ENCODE peak calls at places on chromosomes 1 and 21, in seven cellular contexts. B is HCT116; A is astrocyte; E is MM.1S; T is mammary epithelial cell; F is CD4-positive, CD25-positive, alpha-beta regulatory T cell; R is CD8-positive, alpha-beta T cell. Z is an unnamed sample.
A peak's percentile ranks its signal among the peaks of the same experiment; 100 is the strongest.

GRCh38 chr21:39595465-39595864 is 17.3 kb upstream of the B3GALT5 start:
- DNase-seq in B (no peak), A (no peak), E (no peak), T (no peak), F (no peak), R (no peak), Z (no peak)

GRCh38 chr1:179310721-179311120 is 17.1 kb downstream of the SOAT1 start:
- DNase-seq in B (no peak), A (peak; percentile 89), E (no peak), T (peak; percentile 92), F (no peak), R (no peak), Z (no peak)

GRCh38 chr1:162904579-162904978 is 43.6 kb upstream of the CCDC190 start:
- DNase-seq in B (no peak), A (peak; percentile 86), E (no peak), T (no peak), F (no peak), R (no peak), Z (no peak)

GRCh38 chr1:77900687-77901293 is 12.4 kb downstream of the NEXN start:
- DNase-seq in B (peak; percentile 53), A (peak; percentile 49), E (peak; percentile 31), T (peak; percentile 48), F (peak; percentile 9), R (no peak), Z (no peak)

GRCh38 chr1:232962761-232963357 is 12.4 kb downstream of the NTPCR start:
- DNase-seq in B (no peak), A (peak; percentile 68), E (no peak), T (no peak), F (no peak), R (no peak), Z (no peak)

GRCh38 chr1:102191723-102192122 is 195.0 kb upstream of the OLFM3 start:
- DNase-seq in B (peak; percentile 29), A (no peak), E (peak; percentile 41), T (peak; percentile 54), F (no peak), R (no peak), Z (no peak)

GRCh38 chr1:186093437-186093836 is 281.6 kb downstream of the TPR start:
- DNase-seq in B (no peak), A (peak; percentile 33), E (no peak), T (no peak), F (no peak), R (no peak), Z (no peak)

GRCh38 chr1:170545476-170545875 is 13.5 kb downstream of the GORAB start:
- DNase-seq in B (no peak), A (peak; percentile 92), E (no peak), T (peak; percentile 84), F (no peak), R (no peak), Z (no peak)

GRCh38 chr21:17900990-17901385 is 81.8 kb upstream of the C21orf91 start:
- DNase-seq in B (no peak), A (no peak), E (no peak), T (no peak), F (no peak), R (no peak), Z (no peak)

GRCh38 chr21:17900281-17900989 is 81.3 kb upstream of the C21orf91 start:
- DNase-seq in B (no peak), A (no peak), E (no peak), T (no peak), F (no peak), R (no peak), Z (no peak)

GRCh38 chr21:17903929-17904639 is 84.9 kb upstream of the C21orf91 start:
- DNase-seq in B (no peak), A (peak; percentile 74), E (no peak), T (no peak), F (no peak), R (no peak), Z (no peak)

GRCh38 chr21:17903029-17903806 is 84.1 kb upstream of the C21orf91 start:
- DNase-seq in B (no peak), A (peak; percentile 12), E (peak; percentile 67), T (no peak), F (peak; percentile 59), R (no peak), Z (no peak)

GRCh38 chr21:17901458-17902092 is 82.4 kb upstream of the C21orf91 start:
- DNase-seq in B (no peak), A (peak; percentile 12), E (no peak), T (peak; percentile 40), F (no peak), R (no peak), Z (no peak)
- H3K9me3 ChIP-seq in B (no peaks in the 10 kb centered on the region), A (no peaks in the 10 kb centered on the region), E (no peaks in the 10 kb centered on the region), T (no peaks in the 10 kb centered on the region), F (no peaks in the 10 kb centered on the region), R (no peaks in the 10 kb centered on the region), Z (no peaks in the 10 kb centered on the region)

GRCh38 chr1:72827285-72827684 is 544.9 kb upstream of the NEGR1 start:
- DNase-seq in B (no peak), A (peak; percentile 13), E (no peak), T (peak; percentile 10), F (no peak), R (no peak), Z (no peak)

GRCh38 chr1:72830606-72831390 is 548.5 kb upstream of the NEGR1 start:
- DNase-seq in B (no peak), A (no peak), E (no peak), T (no peak), F (no peak), R (no peak), Z (no peak)
- H3K9me3 ChIP-seq in B (peaks cover 13% of the 10 kb centered on the region), A (no peaks in the 10 kb centered on the region), E (no peaks in the 10 kb centered on the region), T (peaks cover 3% of the 10 kb centered on the region), F (peaks cover 2% of the 10 kb centered on the region), R (no peaks in the 10 kb centered on the region), Z (no peaks in the 10 kb centered on the region)

DNA sequence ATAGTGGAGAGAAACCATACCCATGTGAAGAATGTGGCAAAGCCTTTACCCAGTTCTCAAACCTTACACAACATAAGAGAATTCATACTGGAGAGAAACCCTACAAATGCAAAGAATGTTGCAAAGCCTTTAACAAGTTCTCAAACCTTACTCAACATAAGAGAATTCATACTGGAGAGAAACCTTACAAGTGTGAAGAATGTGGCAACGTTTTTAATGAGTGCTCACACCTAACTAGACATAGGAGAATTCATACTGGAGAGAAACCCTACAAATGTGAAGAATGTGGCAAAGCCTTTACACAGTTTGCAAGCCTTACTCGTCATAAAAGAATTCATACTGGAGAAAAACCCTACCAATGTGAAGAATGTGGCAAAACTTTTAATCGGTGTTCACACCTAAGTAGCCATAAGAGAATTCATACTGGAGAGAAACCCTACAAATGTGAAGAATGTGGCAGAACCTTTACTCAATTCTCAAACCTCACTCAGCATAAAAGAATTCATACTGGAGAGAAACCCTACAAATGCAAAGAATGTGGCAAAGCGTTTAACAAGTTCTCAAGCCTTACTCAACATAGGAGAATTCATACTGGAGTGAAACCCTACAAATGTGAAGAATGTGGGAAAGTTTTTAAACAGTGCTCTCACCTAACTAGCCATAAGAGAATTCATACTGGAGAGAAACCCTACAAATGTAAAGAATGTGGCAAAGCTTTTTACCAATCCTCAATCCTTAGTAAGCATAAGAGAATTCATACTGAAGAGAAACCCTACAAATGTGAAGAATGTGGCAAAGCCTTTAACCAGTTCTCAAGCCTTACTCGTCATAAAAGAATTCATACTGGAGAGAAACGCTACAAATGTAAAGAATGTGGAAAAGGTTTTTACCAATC is 80.0 kb downstream of the JMJD4 start:
- DNase-seq in B (no peak), A (no peak), E (no peak), T (no peak), F (no peak), R (no peak), Z (no peak)
- H3K9me3 ChIP-seq in B (peaks cover 43% of the 10 kb centered on the region), A (peaks cover 41% of the 10 kb centered on the region), E (peaks cover 8% of the 10 kb centered on the region), T (peaks cover 65% of the 10 kb centered on the region), F (peaks cover 96% of the 10 kb centered on the region), R (peaks cover 54% of the 10 kb centered on the region), Z (peaks cover 51% of the 10 kb centered on the region)

GRCh38 chr1:41200728-41201127 is 41.4 kb downstream of the SCMH1 start:
- DNase-seq in B (no peak), A (no peak), E (no peak), T (no peak), F (no peak), R (no peak), Z (no peak)
- H3K9me3 ChIP-seq in B (peaks cover 5% of the 10 kb centered on the region), A (no peaks in the 10 kb centered on the region), E (no peaks in the 10 kb centered on the region), T (peaks cover 13% of the 10 kb centered on the region), F (no peaks in the 10 kb centered on the region), R (no peaks in the 10 kb centered on the region), Z (no peaks in the 10 kb centered on the region)

GRCh38 chr1:230958370-230958769 is 20.3 kb downstream of the TTC13 start:
- DNase-seq in B (no peak), A (no peak), E (no peak), T (no peak), F (no peak), R (no peak), Z (no peak)
- H3K9me3 ChIP-seq in B (no peaks in the 10 kb centered on the region), A (no peaks in the 10 kb centered on the region), E (no peaks in the 10 kb centered on the region), T (no peaks in the 10 kb centered on the region), F (no peaks in the 10 kb centered on the region), R (no peaks in the 10 kb centered on the region), Z (no peaks in the 10 kb centered on the region)

GRCh38 chr1:204469304-204469703 is 25.3 kb downstream of the PIK3C2B start:
- DNase-seq in B (no peak), A (no peak), E (no peak), T (no peak), F (no peak), R (no peak), Z (no peak)

GRCh38 chr1:204471687-204472086 is 22.9 kb downstream of the PIK3C2B start:
- DNase-seq in B (no peak), A (no peak), E (no peak), T (no peak), F (no peak), R (no peak), Z (no peak)

GRCh38 chr1:204468206-204468605 is 26.4 kb downstream of the PIK3C2B start:
- DNase-seq in B (no peak), A (no peak), E (no peak), T (no peak), F (no peak), R (no peak), Z (no peak)

GRCh38 chr1:204466416-204467405 is 27.9 kb downstream of the PIK3C2B start:
- DNase-seq in B (no peak), A (no peak), E (no peak), T (no peak), F (no peak), R (no peak), Z (no peak)

GRCh38 chr1:204468766-204469302 is 25.8 kb downstream of the PIK3C2B start:
- DNase-seq in B (no peak), A (no peak), E (no peak), T (no peak), F (no peak), R (no peak), Z (no peak)
- H3K9me3 ChIP-seq in B (no peaks in the 10 kb centered on the region), A (no peaks in the 10 kb centered on the region), E (no peaks in the 10 kb centered on the region), T (no peaks in the 10 kb centered on the region), F (no peaks in the 10 kb centered on the region), R (no peaks in the 10 kb centered on the region), Z (no peaks in the 10 kb centered on the region)

DNA sequence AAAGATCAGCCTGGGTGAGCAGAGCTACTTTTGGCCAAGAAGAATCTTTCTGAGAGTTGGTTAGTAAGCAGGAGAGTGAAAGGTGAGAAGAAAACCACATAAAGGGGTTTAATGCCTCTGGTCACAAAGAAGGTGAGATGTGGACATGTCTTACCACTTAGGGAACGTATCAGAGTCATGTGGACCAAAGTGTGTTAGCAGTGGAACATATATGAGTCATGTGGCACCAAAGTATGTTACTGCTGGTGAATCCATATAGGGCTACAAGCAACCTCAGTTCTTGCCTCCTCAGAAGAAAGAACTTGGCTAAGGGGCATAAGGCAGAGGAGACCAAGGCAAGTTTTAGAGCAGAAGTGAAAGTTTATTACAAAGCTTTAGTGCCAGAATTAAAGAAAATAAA is 411.6 kb upstream of the NEGR1 start:
- DNase-seq in B (no peak), A (no peak), E (no peak), T (no peak), F (no peak), R (no peak), Z (no peak)
- H3K9me3 ChIP-seq in B (peaks cover 21% of the 10 kb centered on the region), A (peaks cover 7% of the 10 kb centered on the region), E (no peaks in the 10 kb centered on the region), T (no peaks in the 10 kb centered on the region), F (no peaks in the 10 kb centered on the region), R (no peaks in the 10 kb centered on the region), Z (no peaks in the 10 kb centered on the region)

Z was measured in T-helper 17 cell.